ENCODE peak calls at places on chromosomes 16 and 17, in six cellular contexts. G is H9, C is neuronal stem cell, R is IMR-90, L is mesenchymal stem cell, S is trophoblast cell. F is an unnamed sample.

GRCh38 chr17:51434434-51435170 is 174.3 kb downstream of the UTP18 start:
- DNase-seq in G (no peak), C (no peak), R (no peak), L (no peak), S (peak), F (no peak)

GRCh38 chr16:87464691-87465300 is 28.0 kb downstream of the ZCCHC14 start:
- DNase-seq in G (no peak), C (no peak), R (peak), L (peak), S (peak), F (no peak)

GRCh38 chr17:68909066-68909465 is 46.1 kb downstream of the ABCA8 start:
- DNase-seq in G (no peak), C (no peak), R (peak), L (peak), S (peak), F (no peak)

GRCh38 chr17:42804918-42805367 is 6.3 kb downstream of the CNTD1 start:
- DNase-seq in G (no peak), C (no peak), R (peak), L (peak), S (no peak), F (no peak)

GRCh38 chr17:2030779-2031163 is 818 bp downstream of the DPH1 start:
- DNase-seq in G (peak), C (peak), R (no peak), L (no peak), S (no peak), F (no peak)

GRCh38 chr17:40417258-40417608 is 463 bp downstream of the TOP2A start:
- DNase-seq in G (peak), C (no peak), R (peak), L (no peak), S (no peak), F (no peak)

GRCh38 chr16:87465306-87465705 is 27.5 kb downstream of the ZCCHC14 start:
- DNase-seq in G (no peak), C (no peak), R (peak), L (peak), S (peak), F (no peak)

GRCh38 chr16:30980068-30980371 is 5.0 kb upstream of the HSD3B7 start:
- DNase-seq in G (no peak), C (no peak), R (no peak), L (no peak), S (no peak), F (no peak)

GRCh38 chr17:77208217-77208808 is 67.5 kb downstream of the SEC14L1 start:
- DNase-seq in G (no peak), C (no peak), R (peak), L (peak), S (no peak), F (no peak)

GRCh38 chr16:11669380-11670146 is 1.3 kb downstream of the SNN start:
- DNase-seq in G (no peak), C (no peak), R (peak), L (peak), S (peak), F (no peak)

GRCh38 chr16:78896280-78896679 is 704.3 kb downstream of the MAF start:
- DNase-seq in G (no peak), C (no peak), R (no peak), L (no peak), S (no peak), F (no peak)

GRCh38 chr17:65503557-65503956 is 57.9 kb downstream of the AXIN2 start:
- DNase-seq in G (no peak), C (no peak), R (no peak), L (no peak), S (no peak), F (no peak)

GRCh38 chr17:56867948-56868376 is 34.0 kb downstream of the DGKE start:
- DNase-seq in G (no peak), C (no peak), R (peak), L (peak), S (peak), F (no peak)

GRCh38 chr16:29011112-29011511 is 26.3 kb downstream of the LAT start:
- DNase-seq in G (peak), C (no peak), R (no peak), L (no peak), S (no peak), F (peak)

GRCh38 chr16:7456221-7456620 is 123.6 kb downstream of the RBFOX1 start:
- DNase-seq in G (no peak), C (no peak), R (no peak), L (no peak), S (no peak), F (no peak)

GRCh38 chr16:66344533-66345145 is 21.9 kb upstream of the CDH5 start:
- DNase-seq in G (no peak), C (no peak), R (peak), L (peak), S (peak), F (no peak)

GRCh38 chr16:2858245-2859025 is 465 bp upstream of the PRSS22 start:
- DNase-seq in G (peak), C (no peak), R (no peak), L (no peak), S (peak), F (peak)

GRCh38 chr17:77470800-77471733 is 330.3 kb downstream of the SEC14L1 start:
- DNase-seq in G (peak), C (no peak), R (peak), L (peak), S (no peak), F (no peak)

GRCh38 chr17:77167472-77168306 is 26.9 kb downstream of the SEC14L1 start:
- DNase-seq in G (no peak), C (no peak), R (no peak), L (no peak), S (no peak), F (no peak)

GRCh38 chr17:43768382-43768781 is 9.8 kb upstream of the SOST start:
- DNase-seq in G (no peak), C (no peak), R (no peak), L (no peak), S (peak), F (no peak)

GRCh38 chr16:82748026-82748425 is 121.3 kb downstream of the CDH13 start:
- DNase-seq in G (no peak), C (no peak), R (peak), L (peak), S (no peak), F (no peak)

GRCh38 chr17:43799047-43799446 is 18.8 kb downstream of the CFAP97D1 start:
- DNase-seq in G (no peak), C (no peak), R (no peak), L (no peak), S (no peak), F (no peak)

GRCh38 chr16:46573008-46573833 is 48.0 kb downstream of the SHCBP1 start:
- DNase-seq in G (peak), C (no peak), R (peak), L (peak), S (peak), F (no peak)

GRCh38 chr17:60916043-60916442 is 238.4 kb downstream of the BCAS3 start:
- DNase-seq in G (no peak), C (no peak), R (no peak), L (no peak), S (no peak), F (no peak)

GRCh38 chr16:30775381-30776099 is 11.5 kb downstream of the ZNF629 start:
- DNase-seq in G (peak), C (peak), R (peak), L (peak), S (peak), F (peak)

GRCh38 chr16:85646358-85646907 is 33.3 kb downstream of the GSE1 start:
- DNase-seq in G (no peak), C (no peak), R (no peak), L (no peak), S (no peak), F (no peak)

GRCh38 chr16:85642762-85643281 is 29.7 kb downstream of the GSE1 start:
- DNase-seq in G (no peak), C (no peak), R (no peak), L (no peak), S (no peak), F (no peak)

GRCh38 chr16:85645021-85645589 is 32.0 kb downstream of the GSE1 start:
- DNase-seq in G (no peak), C (no peak), R (no peak), L (no peak), S (peak), F (no peak)

GRCh38 chr16:85643631-85644030 is 30.5 kb downstream of the GSE1 start:
- DNase-seq in G (no peak), C (no peak), R (no peak), L (no peak), S (no peak), F (no peak)

GRCh38 chr16:85644093-85644712 is 31.1 kb downstream of the GSE1 start:
- DNase-seq in G (no peak), C (no peak), R (no peak), L (no peak), S (peak), F (no peak)
- H4K91ac ChIP-seq in G (no peak), C (no peak), R (no peak), L (no peak), S (peak), F (no peak)

DNA sequence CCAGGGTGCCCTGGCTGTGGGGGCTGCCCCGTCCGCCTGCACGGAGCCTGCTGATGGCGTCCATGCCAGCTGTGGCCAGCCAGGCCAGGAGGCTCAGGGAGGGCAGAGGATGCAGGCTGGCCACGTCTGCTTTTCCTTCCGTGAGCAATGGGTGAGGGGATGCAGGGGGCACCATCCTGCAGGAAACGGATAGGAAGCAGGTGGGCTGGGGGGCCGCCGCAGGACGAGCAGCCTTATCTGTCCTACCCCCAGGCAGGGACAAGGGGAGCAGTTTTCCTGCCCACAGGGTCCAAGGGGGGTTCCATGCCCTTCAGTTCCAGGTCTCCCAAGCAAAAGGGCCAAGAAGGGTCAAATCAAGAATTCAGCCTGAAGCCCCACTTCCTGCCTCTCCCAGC is 6.8 kb downstream of the DUS1L start:
- DNase-seq in G (no peak), C (no peak), R (no peak), L (no peak), S (no peak), F (no peak)
- H4K91ac ChIP-seq in G (no peak), C (no peak), R (no peak), L (no peak), S (no peak), F (no peak)

GRCh38 chr17:29573871-29574731 is 5.6 kb downstream of the TP53I13 start:
- DNase-seq in G (no peak), C (no peak), R (no peak), L (no peak), S (no peak), F (no peak)

GRCh38 chr17:29571883-29572681 is 3.6 kb downstream of the TP53I13 start:
- DNase-seq in G (peak), C (no peak), R (no peak), L (no peak), S (no peak), F (no peak)

GRCh38 chr17:29571486-29571882 is 3.0 kb downstream of the TP53I13 start:
- DNase-seq in G (no peak), C (no peak), R (no peak), L (no peak), S (no peak), F (no peak)

GRCh38 chr17:29573558-29573870 is 5.0 kb downstream of the TP53I13 start:
- DNase-seq in G (peak), C (no peak), R (no peak), L (no peak), S (no peak), F (no peak)

DNA sequence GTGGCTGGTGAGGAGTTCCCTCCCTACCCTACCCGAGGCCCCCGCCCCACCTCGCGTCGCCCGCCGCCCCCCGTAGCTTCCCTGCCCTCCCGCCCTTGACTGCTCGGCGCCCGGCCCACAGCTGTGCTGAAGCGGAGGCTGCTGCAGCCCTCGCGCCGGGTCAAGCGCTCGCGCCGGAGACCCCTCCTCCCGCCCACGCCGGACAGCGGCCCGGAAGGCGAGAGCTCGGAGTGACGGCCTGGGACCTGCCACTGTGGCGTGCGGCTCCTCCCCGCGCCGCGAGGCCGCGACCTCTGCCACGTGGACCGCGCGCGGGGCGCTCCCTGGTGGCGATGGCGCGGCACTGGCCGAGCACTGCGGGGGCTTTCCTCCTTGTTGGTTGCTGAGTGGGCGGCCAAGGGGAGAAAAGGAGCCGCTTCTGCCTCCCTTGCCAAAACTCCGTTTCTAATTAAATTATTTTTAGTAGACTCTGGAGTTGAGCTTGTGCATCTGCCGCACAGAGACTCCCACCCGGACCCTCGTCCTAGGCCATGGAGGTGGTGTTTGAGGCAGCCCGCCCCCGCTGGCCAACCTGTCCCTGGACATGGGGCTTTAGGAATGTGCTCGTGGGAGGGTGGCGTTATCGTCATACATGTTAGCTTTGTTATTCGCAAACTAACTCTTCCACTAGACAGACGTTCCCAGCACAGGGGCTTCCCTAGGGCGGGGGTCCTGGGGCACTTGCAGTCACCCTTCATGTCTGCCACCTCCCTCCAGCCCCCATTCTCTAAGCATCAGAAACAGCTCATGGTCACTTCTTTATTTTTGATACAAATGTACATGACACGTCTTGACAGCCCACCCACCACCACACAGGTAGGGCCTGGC is 4.4 kb downstream of the TP53I13 start:
- DNase-seq in G (peak), C (peak), R (peak), L (peak), S (peak), F (no peak)
- H4K91ac ChIP-seq in G (no peak), C (no peak), R (peak), L (peak), S (no peak), F (no peak)

DNA sequence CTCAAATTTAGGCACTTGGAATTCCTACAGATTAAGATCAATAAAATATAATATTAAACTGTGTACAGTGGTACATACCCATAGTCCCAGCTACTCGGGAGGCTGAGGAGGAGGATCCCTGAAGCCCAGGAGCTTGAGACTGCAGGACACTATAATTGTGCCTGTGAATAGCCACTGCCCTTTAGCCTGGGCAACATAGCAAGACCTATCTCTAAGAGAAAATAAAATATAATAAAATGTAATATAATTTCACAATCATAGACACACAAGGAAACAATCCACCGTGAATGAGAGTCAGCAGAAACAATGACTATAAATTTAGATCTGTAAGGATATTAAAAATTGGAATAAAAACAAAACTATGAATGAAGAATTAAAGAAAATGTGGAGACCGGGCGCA is 10.0 kb upstream of the TNK1 start:
- DNase-seq in G (no peak), C (no peak), R (no peak), L (no peak), S (no peak), F (no peak)
- H4K91ac ChIP-seq in G (no peak), C (no peak), R (no peak), L (no peak), S (no peak), F (no peak)

GRCh38 chr17:29095439-29095838 is 52.5 kb downstream of the PIPOX start:
- DNase-seq in G (no peak), C (no peak), R (no peak), L (no peak), S (no peak), F (no peak)
- H4K91ac ChIP-seq in G (no peak), C (no peak), R (no peak), L (no peak), S (no peak), F (no peak)

GRCh38 chr16:77424841-77425604 is 9.8 kb downstream of the ADAMTS18 start:
- DNase-seq in G (no peak), C (peak), R (no peak), L (no peak), S (no peak), F (no peak)
- H4K91ac ChIP-seq in G (no peak), C (no peak), R (no peak), L (no peak), S (no peak), F (no peak)

DNA sequence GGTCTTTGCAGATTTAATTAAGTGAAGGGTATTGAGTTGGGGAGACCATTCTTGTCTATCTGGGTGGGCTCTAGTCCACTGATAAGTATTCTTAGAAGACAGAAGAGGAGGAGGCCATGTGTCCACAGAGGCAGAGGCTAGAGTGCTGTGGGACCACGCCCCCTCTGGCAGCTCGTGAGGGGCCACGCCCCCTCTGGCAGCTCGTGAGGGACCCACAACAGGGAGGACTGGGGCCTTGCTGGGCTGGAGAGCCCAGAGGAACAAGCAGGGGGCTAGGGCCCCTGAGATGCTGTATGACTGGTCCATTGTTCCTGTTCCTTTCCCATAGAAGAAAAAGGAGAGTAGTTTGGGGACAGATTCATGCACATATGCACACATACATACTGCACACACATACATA is 106.8 kb downstream of the METRNL start:
- DNase-seq in G (peak), C (no peak), R (no peak), L (no peak), S (no peak), F (peak)
- H4K91ac ChIP-seq in G (no peak), C (no peak), R (no peak), L (no peak), S (no peak), F (no peak)

GRCh38 chr16:57686577-57686976 is 8.0 kb upstream of the DRC7 start:
- DNase-seq in G (no peak), C (no peak), R (no peak), L (no peak), S (no peak), F (no peak)
- H4K91ac ChIP-seq in G (no peak), C (no peak), R (no peak), L (no peak), S (no peak), F (no peak)

F was measured in H1.